ENCODE peak calls at places on chromosome 4, in eight cellular contexts. One of them, this sample, is unnamed.

GRCh38 chr4:146520894-146521542 is 722 bp downstream of the SLC10A7 start:
- DNase-seq in astrocyte of the cerebellum: peak
- DNase-seq in fibroblast of villous mesenchyme: peak
- DNase-seq in endodermal cell: no peak
- DNase-seq in BJ: no peak
- DNase-seq in lower leg skin: no peak
- DNase-seq in psoas muscle: no peak
- DNase-seq in AG04449: no peak
- DNase-seq in this sample: peak

GRCh38 chr4:7156273-7157139 is 35.8 kb upstream of the SORCS2 start:
- DNase-seq in BJ: no peak
- DNase-seq in fibroblast of villous mesenchyme: peak
- DNase-seq in psoas muscle: peak
- DNase-seq in astrocyte of the cerebellum: no peak
- DNase-seq in lower leg skin: no peak
- DNase-seq in endodermal cell: peak
- DNase-seq in AG04449: no peak
- DNase-seq in this sample: peak

GRCh38 chr4:139508581-139509237 is 47.3 kb downstream of the SETD7 start:
- DNase-seq in psoas muscle: no peak
- DNase-seq in fibroblast of villous mesenchyme: no peak
- DNase-seq in endodermal cell: no peak
- DNase-seq in lower leg skin: no peak
- DNase-seq in AG04449: no peak
- DNase-seq in BJ: no peak
- DNase-seq in astrocyte of the cerebellum: no peak
- DNase-seq in this sample: no peak

GRCh38 chr4:21517460-21517859 is 431.1 kb downstream of the KCNIP4 start:
- DNase-seq in psoas muscle: no peak
- DNase-seq in BJ: no peak
- DNase-seq in lower leg skin: no peak
- DNase-seq in fibroblast of villous mesenchyme: no peak
- DNase-seq in endodermal cell: no peak
- DNase-seq in astrocyte of the cerebellum: no peak
- DNase-seq in AG04449: no peak
- DNase-seq in this sample: no peak

GRCh38 chr4:105989411-105990242 is 94.4 kb downstream of the NPNT start:
- DNase-seq in AG04449: no peak
- DNase-seq in astrocyte of the cerebellum: no peak
- DNase-seq in BJ: no peak
- DNase-seq in fibroblast of villous mesenchyme: no peak
- DNase-seq in endodermal cell: no peak
- DNase-seq in lower leg skin: no peak
- DNase-seq in psoas muscle: no peak
- DNase-seq in this sample: no peak

GRCh38 chr4:34181891-34182290 is 2062.4 kb downstream of the ARAP2 start:
- DNase-seq in AG04449: no peak
- DNase-seq in fibroblast of villous mesenchyme: peak
- DNase-seq in lower leg skin: no peak
- DNase-seq in psoas muscle: no peak
- DNase-seq in BJ: peak
- DNase-seq in endodermal cell: no peak
- DNase-seq in astrocyte of the cerebellum: no peak
- DNase-seq in this sample: peak

GRCh38 chr4:147831452-147832192 is 99.7 kb downstream of the ARHGAP10 start:
- DNase-seq in astrocyte of the cerebellum: no peak
- DNase-seq in fibroblast of villous mesenchyme: peak
- DNase-seq in lower leg skin: no peak
- DNase-seq in BJ: peak
- DNase-seq in endodermal cell: no peak
- DNase-seq in psoas muscle: peak
- DNase-seq in AG04449: peak
- DNase-seq in this sample: peak

GRCh38 chr4:15765306-15765705 is 12.8 kb upstream of the CD38 start:
- DNase-seq in psoas muscle: no peak
- DNase-seq in BJ: no peak
- DNase-seq in fibroblast of villous mesenchyme: no peak
- DNase-seq in lower leg skin: no peak
- DNase-seq in endodermal cell: no peak
- DNase-seq in astrocyte of the cerebellum: no peak
- DNase-seq in AG04449: no peak
- DNase-seq in this sample: no peak

GRCh38 chr4:115356176-115356575 is 242.8 kb upstream of the NDST4 start:
- DNase-seq in BJ: no peak
- DNase-seq in astrocyte of the cerebellum: peak
- DNase-seq in lower leg skin: no peak
- DNase-seq in endodermal cell: no peak
- DNase-seq in psoas muscle: no peak
- DNase-seq in fibroblast of villous mesenchyme: no peak
- DNase-seq in AG04449: no peak
- DNase-seq in this sample: no peak

GRCh38 chr4:97106161-97106560 is 1037.1 kb downstream of the STPG2 start:
- DNase-seq in BJ: no peak
- DNase-seq in endodermal cell: no peak
- DNase-seq in lower leg skin: no peak
- DNase-seq in fibroblast of villous mesenchyme: no peak
- DNase-seq in AG04449: no peak
- DNase-seq in psoas muscle: no peak
- DNase-seq in astrocyte of the cerebellum: no peak
- DNase-seq in this sample: no peak

GRCh38 chr4:98377626-98378025 is 116.4 kb downstream of the RAP1GDS1 start:
- DNase-seq in lower leg skin: no peak
- DNase-seq in astrocyte of the cerebellum: no peak
- DNase-seq in psoas muscle: no peak
- DNase-seq in endodermal cell: no peak
- DNase-seq in BJ: no peak
- DNase-seq in AG04449: peak
- DNase-seq in fibroblast of villous mesenchyme: peak
- DNase-seq in this sample: peak

GRCh38 chr4:8838911-8839431 is 32.7 kb downstream of the HMX1 start:
- DNase-seq in astrocyte of the cerebellum: no peak
- DNase-seq in lower leg skin: peak
- DNase-seq in fibroblast of villous mesenchyme: no peak
- DNase-seq in BJ: no peak
- DNase-seq in endodermal cell: peak
- DNase-seq in psoas muscle: peak
- DNase-seq in AG04449: no peak
- DNase-seq in this sample: no peak

GRCh38 chr4:86957214-86957613 is 22.4 kb downstream of the AFF1 start:
- DNase-seq in psoas muscle: no peak
- DNase-seq in AG04449: no peak
- DNase-seq in endodermal cell: no peak
- DNase-seq in fibroblast of villous mesenchyme: peak
- DNase-seq in astrocyte of the cerebellum: no peak
- DNase-seq in BJ: no peak
- DNase-seq in lower leg skin: no peak
- DNase-seq in this sample: peak

GRCh38 chr4:168787801-168788200 is 222.3 kb downstream of the CBR4 start:
- DNase-seq in AG04449: peak
- DNase-seq in psoas muscle: no peak
- DNase-seq in BJ: no peak
- DNase-seq in astrocyte of the cerebellum: peak
- DNase-seq in endodermal cell: no peak
- DNase-seq in fibroblast of villous mesenchyme: no peak
- DNase-seq in lower leg skin: no peak
- DNase-seq in this sample: no peak

GRCh38 chr4:20319785-20320184 is 68.1 kb downstream of the SLIT2 start:
- DNase-seq in lower leg skin: no peak
- DNase-seq in psoas muscle: no peak
- DNase-seq in astrocyte of the cerebellum: no peak
- DNase-seq in endodermal cell: no peak
- DNase-seq in BJ: no peak
- DNase-seq in fibroblast of villous mesenchyme: peak
- DNase-seq in AG04449: no peak
- DNase-seq in this sample: no peak

GRCh38 chr4:21710212-21710843 is 238.2 kb downstream of the KCNIP4 start:
- DNase-seq in psoas muscle: no peak
- DNase-seq in endodermal cell: peak
- DNase-seq in BJ: no peak
- DNase-seq in fibroblast of villous mesenchyme: peak
- DNase-seq in astrocyte of the cerebellum: no peak
- DNase-seq in AG04449: no peak
- DNase-seq in lower leg skin: no peak
- DNase-seq in this sample: no peak

GRCh38 chr4:8821151-8821950 is 50.3 kb downstream of the HMX1 start:
- DNase-seq in psoas muscle: peak
- DNase-seq in BJ: no peak
- DNase-seq in fibroblast of villous mesenchyme: no peak
- DNase-seq in AG04449: no peak
- DNase-seq in endodermal cell: peak
- DNase-seq in astrocyte of the cerebellum: no peak
- DNase-seq in lower leg skin: peak
- DNase-seq in this sample: no peak

GRCh38 chr4:3862640-3863420 is 96.6 kb downstream of the ADRA2C start:
- DNase-seq in BJ: no peak
- DNase-seq in fibroblast of villous mesenchyme: no peak
- DNase-seq in AG04449: no peak
- DNase-seq in psoas muscle: peak
- DNase-seq in astrocyte of the cerebellum: no peak
- DNase-seq in lower leg skin: no peak
- DNase-seq in endodermal cell: peak
- DNase-seq in this sample: no peak

GRCh38 chr4:24578364-24578763 is 6.0 kb downstream of the DHX15 start:
- DNase-seq in endodermal cell: no peak
- DNase-seq in fibroblast of villous mesenchyme: no peak
- DNase-seq in AG04449: no peak
- DNase-seq in astrocyte of the cerebellum: no peak
- DNase-seq in lower leg skin: no peak
- DNase-seq in BJ: no peak
- DNase-seq in psoas muscle: no peak
- DNase-seq in this sample: no peak

GRCh38 chr4:180084561-180084960 is 2158.6 kb upstream of the TENM3 start:
- DNase-seq in psoas muscle: no peak
- DNase-seq in endodermal cell: no peak
- DNase-seq in AG04449: no peak
- DNase-seq in lower leg skin: no peak
- DNase-seq in astrocyte of the cerebellum: no peak
- DNase-seq in fibroblast of villous mesenchyme: no peak
- DNase-seq in BJ: no peak
- DNase-seq in this sample: no peak

GRCh38 chr4:109436504-109436903 is 2.9 kb downstream of the SEC24B start:
- DNase-seq in endodermal cell: no peak
- DNase-seq in lower leg skin: no peak
- DNase-seq in psoas muscle: no peak
- DNase-seq in fibroblast of villous mesenchyme: no peak
- DNase-seq in AG04449: no peak
- DNase-seq in astrocyte of the cerebellum: no peak
- DNase-seq in BJ: no peak
- DNase-seq in this sample: no peak

GRCh38 chr4:133624744-133625143 is 475.6 kb downstream of the PCDH10 start:
- DNase-seq in astrocyte of the cerebellum: no peak
- DNase-seq in psoas muscle: no peak
- DNase-seq in endodermal cell: peak
- DNase-seq in lower leg skin: no peak
- DNase-seq in AG04449: no peak
- DNase-seq in fibroblast of villous mesenchyme: no peak
- DNase-seq in BJ: no peak
- DNase-seq in this sample: no peak
- H3K4me3 ChIP-seq in astrocyte of the cerebellum: no peak
- H3K4me3 ChIP-seq in psoas muscle: no peak
- H3K4me3 ChIP-seq in endodermal cell: no peak
- H3K4me3 ChIP-seq in lower leg skin: no peak
- H3K4me3 ChIP-seq in AG04449: no peak
- H3K4me3 ChIP-seq in fibroblast of villous mesenchyme: no peak
- H3K4me3 ChIP-seq in BJ: no peak
- H3K4me3 ChIP-seq in this sample: no peak

GRCh38 chr4:183602444-183603102 is 56.4 kb downstream of the RWDD4 start:
- DNase-seq in psoas muscle: no peak
- DNase-seq in astrocyte of the cerebellum: no peak
- DNase-seq in AG04449: no peak
- DNase-seq in endodermal cell: peak
- DNase-seq in lower leg skin: no peak
- DNase-seq in BJ: no peak
- DNase-seq in fibroblast of villous mesenchyme: peak
- DNase-seq in this sample: peak
- TF ChIP-seq CTCF in psoas muscle: peak
- TF ChIP-seq CTCF in astrocyte of the cerebellum: peak
- TF ChIP-seq CTCF in AG04449: peak
- TF ChIP-seq CTCF in endodermal cell: peak
- TF ChIP-seq CTCF in lower leg skin: no peak
- TF ChIP-seq CTCF in BJ: peak
- TF ChIP-seq CTCF in fibroblast of villous mesenchyme: peak
- TF ChIP-seq CTCF in this sample: peak

GRCh38 chr4:153518001-153518400 is 51.8 kb downstream of the TMEM131L start:
- DNase-seq in lower leg skin: no peak
- DNase-seq in BJ: no peak
- DNase-seq in astrocyte of the cerebellum: no peak
- DNase-seq in psoas muscle: no peak
- DNase-seq in AG04449: no peak
- DNase-seq in fibroblast of villous mesenchyme: no peak
- DNase-seq in endodermal cell: no peak
- DNase-seq in this sample: peak

GRCh38 chr4:153517159-153517558 is 51.0 kb downstream of the TMEM131L start:
- DNase-seq in BJ: no peak
- DNase-seq in fibroblast of villous mesenchyme: no peak
- DNase-seq in endodermal cell: no peak
- DNase-seq in astrocyte of the cerebellum: no peak
- DNase-seq in AG04449: no peak
- DNase-seq in psoas muscle: no peak
- DNase-seq in lower leg skin: no peak
- DNase-seq in this sample: no peak

GRCh38 chr4:153520227-153520626 is 54.1 kb downstream of the TMEM131L start:
- DNase-seq in astrocyte of the cerebellum: no peak
- DNase-seq in AG04449: no peak
- DNase-seq in fibroblast of villous mesenchyme: no peak
- DNase-seq in psoas muscle: no peak
- DNase-seq in lower leg skin: no peak
- DNase-seq in BJ: no peak
- DNase-seq in endodermal cell: no peak
- DNase-seq in this sample: no peak

GRCh38 chr4:153519677-153520076 is 53.5 kb downstream of the TMEM131L start:
- DNase-seq in psoas muscle: no peak
- DNase-seq in astrocyte of the cerebellum: no peak
- DNase-seq in endodermal cell: no peak
- DNase-seq in AG04449: no peak
- DNase-seq in BJ: no peak
- DNase-seq in fibroblast of villous mesenchyme: no peak
- DNase-seq in lower leg skin: no peak
- DNase-seq in this sample: no peak

GRCh38 chr4:153518637-153519384 is 52.7 kb downstream of the TMEM131L start:
- DNase-seq in astrocyte of the cerebellum: no peak
- DNase-seq in psoas muscle: no peak
- DNase-seq in endodermal cell: no peak
- DNase-seq in AG04449: no peak
- DNase-seq in lower leg skin: no peak
- DNase-seq in fibroblast of villous mesenchyme: no peak
- DNase-seq in BJ: no peak
- DNase-seq in this sample: peak
- H3K4me3 ChIP-seq in astrocyte of the cerebellum: no peak
- H3K4me3 ChIP-seq in psoas muscle: peak
- H3K4me3 ChIP-seq in endodermal cell: no peak
- H3K4me3 ChIP-seq in AG04449: no peak
- H3K4me3 ChIP-seq in lower leg skin: no peak
- H3K4me3 ChIP-seq in fibroblast of villous mesenchyme: no peak
- H3K4me3 ChIP-seq in BJ: no peak
- H3K4me3 ChIP-seq in this sample: no peak

DNA sequence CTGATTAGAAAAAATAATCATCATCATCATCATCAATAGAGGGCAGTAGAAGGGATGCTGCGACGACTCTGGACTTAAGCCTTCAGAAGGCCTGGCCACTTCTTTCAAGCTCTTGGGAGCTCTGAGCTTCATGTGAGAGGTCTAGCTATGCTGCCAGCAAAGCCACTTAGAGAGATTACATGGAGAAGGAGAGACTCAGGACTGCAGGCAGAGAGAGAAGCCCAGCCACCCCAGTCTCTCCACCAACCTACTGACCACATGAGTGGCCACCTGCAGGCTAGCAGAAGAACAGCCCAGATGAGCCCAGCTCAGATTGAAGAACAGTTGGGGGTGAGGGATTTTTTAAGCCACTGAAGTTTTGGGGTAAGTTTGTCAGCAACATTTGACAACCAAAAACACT is 17.1 kb upstream of the TMEM150C start:
- DNase-seq in psoas muscle: no peak
- DNase-seq in fibroblast of villous mesenchyme: no peak
- DNase-seq in AG04449: no peak
- DNase-seq in BJ: no peak
- DNase-seq in lower leg skin: no peak
- DNase-seq in endodermal cell: peak
- DNase-seq in astrocyte of the cerebellum: no peak
- DNase-seq in this sample: peak
- TF ChIP-seq CTCF in psoas muscle: no peak
- TF ChIP-seq CTCF in fibroblast of villous mesenchyme: peak
- TF ChIP-seq CTCF in AG04449: peak
- TF ChIP-seq CTCF in BJ: peak
- TF ChIP-seq CTCF in lower leg skin: no peak
- TF ChIP-seq CTCF in endodermal cell: peak
- TF ChIP-seq CTCF in astrocyte of the cerebellum: peak
- TF ChIP-seq CTCF in this sample: peak